ENCODE peak calls at places on chromosome 19, in seven cellular contexts. R, G, J, Q, M, I and U are unnamed samples.

GRCh38 chr19:38505958-38506357 is 72.5 kb downstream of the RYR1 start:
- DNase-seq in J (no peak), Q (no peak), G (no peak), M (no peak), R (no peak), I (no peak), U (no peak)

GRCh38 chr19:42394751-42395150 is 4.7 kb upstream of the CNFN start:
- DNase-seq in R (no peak), J (no peak), M (no peak), G (no peak), I (no peak), Q (no peak), U (no peak)

GRCh38 chr19:57850553-57851017 is 926 bp downstream of the ZNF587 start:
- DNase-seq in R (no peak), I (no peak), G (no peak), J (no peak), M (peak), Q (peak), U (no peak)

GRCh38 chr19:5130371-5131030 is 161.6 kb downstream of the KDM4B start:
- DNase-seq in Q (no peak), M (no peak), R (no peak), I (no peak), G (no peak), J (peak), U (no peak)

GRCh38 chr19:51971624-51972023 is 15.0 kb downstream of the ZNF350 start:
- DNase-seq in M (no peak), J (no peak), I (no peak), R (no peak), Q (peak), G (no peak), U (no peak)

GRCh38 chr19:50718255-50719118 is 1.1 kb downstream of the SHANK1 start:
- DNase-seq in G (no peak), I (no peak), Q (no peak), R (no peak), M (no peak), J (no peak), U (no peak)

GRCh38 chr19:39438270-39438934 is 2.7 kb upstream of the RPS16 start:
- DNase-seq in R (no peak), Q (peak), G (no peak), J (no peak), M (no peak), I (no peak), U (no peak)

GRCh38 chr19:38728752-38729541 is 15.3 kb downstream of the CAPN12 start:
- DNase-seq in Q (no peak), R (no peak), M (no peak), G (peak), J (no peak), I (no peak), U (no peak)

GRCh38 chr19:36488816-36489138 is 584 bp downstream of the ZNF566 start:
- DNase-seq in G (no peak), I (no peak), J (peak), R (no peak), Q (no peak), M (no peak), U (no peak)

GRCh38 chr19:16381756-16382401 is 57.3 kb downstream of the KLF2 start:
- DNase-seq in R (no peak), M (no peak), J (no peak), G (peak), I (no peak), Q (no peak), U (no peak)

GRCh38 chr19:17041994-17042393 is 15.4 kb upstream of the CPAMD8 start:
- DNase-seq in I (peak), R (no peak), J (no peak), Q (peak), M (peak), G (peak), U (no peak)

GRCh38 chr19:48325265-48325910 is at the start of gene EMP3:
- DNase-seq in Q (peak), G (peak), J (peak), R (peak), M (peak), I (peak), U (peak)

GRCh38 chr19:48424694-48425219 is 21.0 kb upstream of the GRWD1 start:
- DNase-seq in Q (peak), I (no peak), R (no peak), M (no peak), J (peak), G (no peak), U (no peak)

GRCh38 chr19:12647490-12648071 is 19.0 kb downstream of the MAN2B1 start:
- DNase-seq in Q (peak), J (peak), G (no peak), M (peak), I (no peak), R (no peak), U (no peak)

GRCh38 chr19:50870417-50871089 is 2.7 kb upstream of the KLK2 start:
- DNase-seq in G (no peak), R (no peak), M (no peak), I (no peak), Q (no peak), J (no peak), U (no peak)

GRCh38 chr19:3593156-3593555 is 7.9 kb downstream of the GIPC3 start:
- DNase-seq in R (no peak), M (no peak), I (no peak), G (no peak), Q (no peak), J (no peak), U (no peak)

GRCh38 chr19:21848706-21849105 is 12.7 kb upstream of the ZNF43 start:
- DNase-seq in R (peak), G (no peak), M (no peak), J (no peak), I (no peak), Q (peak), U (no peak)

GRCh38 chr19:6590458-6591319 is at the start of gene CD70:
- DNase-seq in R (no peak), M (no peak), Q (no peak), I (no peak), J (peak), G (no peak), U (no peak)

GRCh38 chr19:47471733-47472457 is at the start of gene SLC8A2:
- DNase-seq in J (peak), R (peak), Q (peak), G (peak), I (peak), M (peak), U (peak)

GRCh38 chr19:36139473-36140288 is at the start of gene CAPNS1:
- DNase-seq in I (peak), G (peak), R (peak), J (peak), Q (peak), M (peak), U (peak)

GRCh38 chr19:3544742-3545668 is 6.0 kb downstream of the TEKTIP1 start:
- DNase-seq in M (peak), G (peak), I (peak), Q (peak), J (peak), R (no peak), U (peak)

GRCh38 chr19:33828266-33829075 is 31.8 kb downstream of the KCTD15 start:
- DNase-seq in J (no peak), M (no peak), I (peak), G (no peak), Q (no peak), R (no peak), U (peak)

GRCh38 chr19:33831835-33832234 is 35.2 kb downstream of the KCTD15 start:
- DNase-seq in Q (no peak), M (no peak), J (no peak), I (peak), R (no peak), G (no peak), U (no peak)

GRCh38 chr19:33830264-33830663 is 33.6 kb downstream of the KCTD15 start:
- DNase-seq in J (no peak), R (no peak), Q (no peak), M (no peak), G (no peak), I (peak), U (no peak)

DNA sequence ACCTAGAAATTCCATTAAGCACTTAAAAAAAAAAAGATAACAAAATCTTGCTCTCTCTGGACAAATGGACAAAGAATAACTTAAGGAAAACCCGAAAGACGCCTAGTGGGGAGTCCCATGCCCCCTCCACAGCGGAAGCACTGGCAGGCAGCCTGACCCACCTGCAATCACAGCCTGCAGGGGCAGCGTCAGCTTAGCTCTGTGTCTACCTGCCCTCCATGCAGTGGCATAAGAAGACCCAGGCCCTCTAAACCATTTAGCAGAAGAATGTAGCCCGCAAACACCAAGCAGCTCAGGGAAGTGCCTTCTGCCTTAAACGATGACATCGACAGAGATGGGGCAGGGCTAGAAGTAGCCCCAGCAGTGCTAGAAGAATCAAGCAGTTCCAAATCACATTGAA is 36.0 kb downstream of the KCTD15 start:
- DNase-seq in Q (no peak), I (peak), M (no peak), J (no peak), G (no peak), R (no peak), U (peak)
- TF ChIP-seq CTCF in Q (no peak), I (no peak), M (no peak), J (no peak), G (no peak), R (no peak), U (no peak)

GRCh38 chr19:19777692-19778091 is 43.9 kb downstream of the ZNF506 start:
- DNase-seq in I (no peak), Q (no peak), R (no peak), J (no peak), M (no peak), G (no peak), U (no peak)
- TF ChIP-seq CTCF in I (no peak), Q (no peak), R (no peak), J (no peak), M (no peak), G (no peak), U (no peak)

GRCh38 chr19:1269478-1270167 is 491 bp downstream of the CIRBP start:
- DNase-seq in R (no peak), I (peak), M (peak), G (peak), J (peak), Q (peak), U (peak)
- TF ChIP-seq CTCF in R (no peak), I (no peak), M (no peak), G (no peak), J (no peak), Q (peak), U (no peak)

GRCh38 chr19:13768510-13768909 is 4.2 kb downstream of the MRI1 start:
- DNase-seq in J (no peak), Q (no peak), M (no peak), G (no peak), I (no peak), R (no peak), U (no peak)

GRCh38 chr19:13770013-13770635 is 4.1 kb upstream of the C19orf53 start:
- DNase-seq in G (no peak), Q (no peak), R (no peak), M (no peak), I (no peak), J (no peak), U (no peak)

GRCh38 chr19:13778398-13778797 is 4.1 kb downstream of the C19orf53 start:
- DNase-seq in J (no peak), I (no peak), R (no peak), G (no peak), Q (no peak), M (no peak), U (no peak)

GRCh38 chr19:13778847-13779246 is 4.6 kb downstream of the C19orf53 start:
- DNase-seq in Q (no peak), J (no peak), R (no peak), M (no peak), I (no peak), G (no peak), U (no peak)

GRCh38 chr19:13774217-13775191 is at the start of gene C19orf53:
- DNase-seq in I (peak), R (peak), G (peak), Q (peak), M (peak), J (peak), U (peak)
- TF ChIP-seq CTCF in I (no peak), R (no peak), G (no peak), Q (no peak), M (no peak), J (no peak), U (no peak)

DNA sequence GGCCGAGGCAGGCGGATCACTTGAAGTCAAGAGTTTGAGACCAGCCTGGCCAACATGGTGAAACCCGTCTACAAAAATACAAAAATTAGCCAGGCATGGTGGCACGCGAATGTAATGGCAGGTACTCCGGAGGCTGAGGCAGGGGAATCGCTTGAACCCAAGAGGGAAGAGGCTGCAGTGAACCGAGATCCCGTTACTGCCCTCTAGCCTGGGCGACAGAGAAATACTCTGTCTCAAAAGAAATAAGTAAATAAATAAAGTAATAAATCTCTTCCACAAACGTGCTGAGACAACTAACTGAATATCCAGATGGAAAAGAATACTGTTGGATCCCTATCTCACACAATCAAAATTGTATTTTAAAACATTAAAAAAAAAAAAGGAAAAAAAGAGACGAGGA is 807 bp upstream of the ZNF813 start:
- DNase-seq in Q (no peak), M (no peak), J (no peak), R (no peak), G (no peak), I (no peak), U (no peak)
- TF ChIP-seq CTCF in Q (peak), M (no peak), J (no peak), R (no peak), G (no peak), I (peak), U (no peak)

GRCh38 chr19:29789007-29789406 is 22.8 kb upstream of the CCNE1 start:
- DNase-seq in R (no peak), G (no peak), M (no peak), J (no peak), Q (no peak), I (no peak), U (no peak)

GRCh38 chr19:29785360-29785759 is 26.4 kb upstream of the CCNE1 start:
- DNase-seq in M (no peak), J (no peak), I (no peak), Q (no peak), G (no peak), R (no peak), U (no peak)

GRCh38 chr19:29784598-29785223 is 27.1 kb upstream of the CCNE1 start:
- DNase-seq in Q (no peak), G (no peak), J (no peak), I (no peak), M (no peak), R (no peak), U (no peak)

GRCh38 chr19:29783627-29784190 is 28.1 kb upstream of the CCNE1 start:
- DNase-seq in R (no peak), Q (no peak), I (no peak), M (no peak), G (no peak), J (no peak), U (no peak)

DNA sequence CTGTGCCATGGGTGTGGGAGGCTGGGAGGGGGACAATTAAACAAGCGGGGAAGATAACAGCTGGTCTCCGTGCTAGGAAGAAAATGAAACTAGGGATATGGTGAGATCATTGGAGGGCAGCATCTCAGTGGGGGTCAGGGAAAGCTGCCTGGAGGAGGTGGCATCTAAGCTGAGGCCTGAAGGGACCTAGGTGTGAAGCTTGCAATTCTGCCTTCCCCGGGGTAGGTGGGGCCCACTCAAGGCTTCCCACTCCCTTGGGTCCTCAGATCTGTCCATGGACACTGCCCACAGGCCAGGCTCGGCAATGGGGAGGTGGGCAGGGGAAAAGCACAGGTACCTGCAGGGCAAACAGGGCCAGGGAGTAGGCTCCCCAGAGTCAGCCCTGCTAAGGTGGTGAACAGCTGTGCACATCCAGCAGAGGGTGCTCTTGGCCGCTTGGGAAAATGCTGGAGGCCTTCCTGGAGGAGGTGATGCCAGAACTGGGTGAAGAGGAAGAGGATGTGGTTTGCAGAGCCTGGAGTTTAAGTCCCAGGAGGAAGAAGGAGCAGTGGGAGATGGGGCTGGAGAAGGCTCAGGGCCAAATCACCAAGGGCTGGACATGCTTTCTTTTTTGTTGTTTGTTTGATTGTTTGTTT is 25.7 kb upstream of the CCNE1 start:
- DNase-seq in G (no peak), I (no peak), Q (no peak), R (no peak), J (peak), M (no peak), U (no peak)
- TF ChIP-seq CTCF in G (no peak), I (no peak), Q (peak), R (peak), J (peak), M (no peak), U (no peak)

GRCh38 chr19:41366089-41366488 is 2.1 kb upstream of the B9D2 start:
- DNase-seq in I (no peak), J (no peak), R (no peak), Q (no peak), G (no peak), M (no peak), U (no peak)
- TF ChIP-seq CTCF in I (no peak), J (no peak), R (peak), Q (peak), G (no peak), M (no peak), U (no peak)

GRCh38 chr19:14480695-14481069 is 5.5 kb upstream of the PTGER1 start:
- DNase-seq in M (no peak), J (no peak), Q (peak), G (no peak), I (no peak), R (peak), U (no peak)
- TF ChIP-seq CTCF in M (no peak), J (no peak), Q (no peak), G (no peak), I (no peak), R (peak), U (no peak)